ENCODE peak calls at places on chromosomes 4 and X, in six cellular contexts. L is cardiac fibroblast, U is GM23248, E is ACHN, V is left ventricle myocardium inferior, D is occipital lobe. P is an unnamed sample.

GRCh38 chr4:52877694-52878093 is 15.6 kb downstream of the RASL11B start:
- DNase-seq in L (no peak), U (peak), E (no peak), V (no peak), D (no peak), P (no peak)

GRCh38 chrX:1500701-1501624 is 36.0 kb downstream of the P2RY8 start:
- DNase-seq in L (no peak), U (no peak), E (no peak), V (no peak), D (no peak), P (no peak)

GRCh38 chrX:20320461-20321159 is 53.9 kb upstream of the RPS6KA3 start:
- DNase-seq in L (no peak), U (no peak), E (no peak), V (no peak), D (no peak), P (peak)

GRCh38 chr4:154349829-154350228 is 141.8 kb downstream of the DCHS2 start:
- DNase-seq in L (peak), U (peak), E (peak), V (no peak), D (no peak), P (peak)

GRCh38 chrX:31063114-31063513 is 8.7 kb downstream of the FTHL17 start:
- DNase-seq in L (no peak), U (no peak), E (no peak), V (no peak), D (no peak), P (no peak)

GRCh38 chr4:2953496-2953895 is 9.7 kb downstream of the NOP14 start:
- DNase-seq in L (no peak), U (no peak), E (no peak), V (no peak), D (no peak), P (no peak)

GRCh38 chr4:88138561-88138960 is 19.9 kb downstream of the ABCG2 start:
- DNase-seq in L (peak), U (peak), E (no peak), V (no peak), D (no peak), P (no peak)

GRCh38 chr4:123017636-123018390 is 95.4 kb upstream of the NUDT6 start:
- DNase-seq in L (peak), U (peak), E (peak), V (no peak), D (no peak), P (no peak)

GRCh38 chrX:22196151-22196550 is 76.6 kb upstream of the CBLL2 start:
- DNase-seq in L (no peak), U (peak), E (no peak), V (no peak), D (no peak), P (no peak)

GRCh38 chr4:137703225-137703624 is 170.9 kb upstream of the PCDH18 start:
- DNase-seq in L (peak), U (no peak), E (no peak), V (no peak), D (no peak), P (no peak)

GRCh38 chrX:937391-937790 is 275.1 kb downstream of the CRLF2 start:
- DNase-seq in L (no peak), U (no peak), E (no peak), V (no peak), D (no peak), P (no peak)

GRCh38 chrX:118212817-118213183 is 96.2 kb upstream of the KLHL13 start:
- DNase-seq in L (no peak), U (no peak), E (no peak), V (no peak), D (no peak), P (no peak)

GRCh38 chr4:37697566-37697965 is 11.4 kb upstream of the RELL1 start:
- DNase-seq in L (no peak), U (no peak), E (no peak), V (no peak), D (no peak), P (no peak)

GRCh38 chr4:119189638-119190037 is 22.9 kb upstream of the USP53 start:
- DNase-seq in L (peak), U (peak), E (no peak), V (no peak), D (no peak), P (no peak)

GRCh38 chr4:62263454-62263853 is 1063.3 kb downstream of the ADGRL3 start:
- DNase-seq in L (no peak), U (no peak), E (no peak), V (no peak), D (no peak), P (no peak)

GRCh38 chrX:51461053-51462050 is 35.0 kb downstream of the NUDT11 start:
- DNase-seq in L (peak), U (peak), E (peak), V (no peak), D (no peak), P (peak)

GRCh38 chr4:3716876-3717235 is 49.3 kb upstream of the ADRA2C start:
- DNase-seq in L (no peak), U (no peak), E (no peak), V (peak), D (no peak), P (no peak)

P was measured in HepG2.